ENCODE peak calls at places on chromosomes 11 and 22, in seven cellular contexts. One of them, this sample, is unnamed.

GRCh38 chr11:26473216-26474194 is 98.6 kb downstream of the MUC15 start:
- DNase-seq in CD4-positive, alpha-beta T cell: no peak
- DNase-seq in fibroblast of the aortic adventitia: no peak
- DNase-seq in pons: peak
- DNase-seq in ELF-1: no peak
- DNase-seq in NCI-H1092: no peak
- DNase-seq in MCF 10A: no peak
- DNase-seq in this sample: no peak

GRCh38 chr11:117589024-117589423 is 208.0 kb downstream of the DSCAML1 start:
- DNase-seq in CD4-positive, alpha-beta T cell: no peak
- DNase-seq in fibroblast of the aortic adventitia: no peak
- DNase-seq in pons: no peak
- DNase-seq in ELF-1: no peak
- DNase-seq in NCI-H1092: peak
- DNase-seq in MCF 10A: no peak
- DNase-seq in this sample: no peak

GRCh38 chr11:82747471-82747870 is 13.8 kb upstream of the FAM181B start:
- DNase-seq in CD4-positive, alpha-beta T cell: no peak
- DNase-seq in fibroblast of the aortic adventitia: no peak
- DNase-seq in pons: no peak
- DNase-seq in ELF-1: no peak
- DNase-seq in NCI-H1092: no peak
- DNase-seq in MCF 10A: peak
- DNase-seq in this sample: no peak

GRCh38 chr11:103368151-103368550 is 258.9 kb downstream of the DYNC2H1 start:
- DNase-seq in CD4-positive, alpha-beta T cell: no peak
- DNase-seq in fibroblast of the aortic adventitia: peak
- DNase-seq in pons: no peak
- DNase-seq in ELF-1: no peak
- DNase-seq in NCI-H1092: no peak
- DNase-seq in MCF 10A: no peak
- DNase-seq in this sample: no peak

GRCh38 chr22:26990503-26991189 is 333.3 kb downstream of the MIAT start:
- DNase-seq in CD4-positive, alpha-beta T cell: no peak
- DNase-seq in fibroblast of the aortic adventitia: no peak
- DNase-seq in pons: no peak
- DNase-seq in ELF-1: no peak
- DNase-seq in NCI-H1092: no peak
- DNase-seq in MCF 10A: no peak
- DNase-seq in this sample: no peak

GRCh38 chr11:121372028-121372427 is 79.5 kb downstream of the SC5D start:
- DNase-seq in CD4-positive, alpha-beta T cell: no peak
- DNase-seq in fibroblast of the aortic adventitia: no peak
- DNase-seq in pons: no peak
- DNase-seq in ELF-1: no peak
- DNase-seq in NCI-H1092: no peak
- DNase-seq in MCF 10A: no peak
- DNase-seq in this sample: no peak

GRCh38 chr11:64340671-64341335 is 799 bp downstream of the CCDC88B start:
- DNase-seq in CD4-positive, alpha-beta T cell: peak
- DNase-seq in fibroblast of the aortic adventitia: no peak
- DNase-seq in pons: no peak
- DNase-seq in ELF-1: peak
- DNase-seq in NCI-H1092: no peak
- DNase-seq in MCF 10A: no peak
- DNase-seq in this sample: peak

GRCh38 chr11:58958500-58958899 is 19.2 kb downstream of the GLYATL1 start:
- DNase-seq in CD4-positive, alpha-beta T cell: peak
- DNase-seq in fibroblast of the aortic adventitia: peak
- DNase-seq in pons: peak
- DNase-seq in ELF-1: no peak
- DNase-seq in NCI-H1092: no peak
- DNase-seq in MCF 10A: peak
- DNase-seq in this sample: peak

GRCh38 chr11:106379712-106380111 is 302.2 kb downstream of the AASDHPPT start:
- DNase-seq in CD4-positive, alpha-beta T cell: no peak
- DNase-seq in fibroblast of the aortic adventitia: no peak
- DNase-seq in pons: no peak
- DNase-seq in ELF-1: no peak
- DNase-seq in NCI-H1092: no peak
- DNase-seq in MCF 10A: no peak
- DNase-seq in this sample: no peak

GRCh38 chr22:43305806-43306205 is 37.4 kb downstream of the SCUBE1 start:
- DNase-seq in CD4-positive, alpha-beta T cell: no peak
- DNase-seq in fibroblast of the aortic adventitia: no peak
- DNase-seq in pons: no peak
- DNase-seq in ELF-1: no peak
- DNase-seq in NCI-H1092: peak
- DNase-seq in MCF 10A: no peak
- DNase-seq in this sample: no peak

GRCh38 chr22:38202437-38203089 is 769 bp downstream of the MAFF start:
- DNase-seq in CD4-positive, alpha-beta T cell: peak
- DNase-seq in fibroblast of the aortic adventitia: peak
- DNase-seq in pons: no peak
- DNase-seq in ELF-1: peak
- DNase-seq in NCI-H1092: no peak
- DNase-seq in MCF 10A: peak
- DNase-seq in this sample: peak

GRCh38 chr11:85774256-85775097 is 36.5 kb downstream of the SYTL2 start:
- DNase-seq in CD4-positive, alpha-beta T cell: no peak
- DNase-seq in fibroblast of the aortic adventitia: no peak
- DNase-seq in pons: no peak
- DNase-seq in ELF-1: no peak
- DNase-seq in NCI-H1092: no peak
- DNase-seq in MCF 10A: no peak
- DNase-seq in this sample: no peak

GRCh38 chr22:28976588-28976987 is 85.0 kb downstream of the C22orf31 start:
- DNase-seq in CD4-positive, alpha-beta T cell: no peak
- DNase-seq in fibroblast of the aortic adventitia: peak
- DNase-seq in pons: no peak
- DNase-seq in ELF-1: no peak
- DNase-seq in NCI-H1092: no peak
- DNase-seq in MCF 10A: peak
- DNase-seq in this sample: no peak

GRCh38 chr11:117836077-117836960 is 11.8 kb upstream of the FXYD2 start:
- DNase-seq in CD4-positive, alpha-beta T cell: no peak
- DNase-seq in fibroblast of the aortic adventitia: no peak
- DNase-seq in pons: no peak
- DNase-seq in ELF-1: peak
- DNase-seq in NCI-H1092: no peak
- DNase-seq in MCF 10A: no peak
- DNase-seq in this sample: no peak

GRCh38 chr22:31206896-31207687 is 5.0 kb upstream of the LIMK2 start:
- DNase-seq in CD4-positive, alpha-beta T cell: no peak
- DNase-seq in fibroblast of the aortic adventitia: peak
- DNase-seq in pons: no peak
- DNase-seq in ELF-1: peak
- DNase-seq in NCI-H1092: no peak
- DNase-seq in MCF 10A: peak
- DNase-seq in this sample: no peak

This sample was measured in T-helper 17 cell.